ENCODE peak calls at places on chromosomes 6 and 20, in nine cellular contexts. S is cardiac muscle cell; T is endothelial cell; R is fibroblast of lung; Q is progenitor cell of endocrine pancreas; I is suprapubic skin; M is CD4-positive, alpha-beta T cell; A is CD8-positive, alpha-beta T cell; L is stomach. U is an unnamed sample.

GRCh38 chr6:1820165-1820564 is 210.4 kb downstream of the FOXC1 start:
- DNase-seq in I (no peak), A (no peak), Q (no peak), L (no peak), S (peak), T (no peak), R (peak), M (no peak), U (no peak)

GRCh38 chr6:152502421-152503188 is 134.6 kb downstream of the SYNE1 start:
- DNase-seq in A (no peak), Q (no peak), L (no peak), I (no peak), R (no peak), M (no peak), S (no peak), T (no peak), U (no peak)

GRCh38 chr6:38567436-38567835 is 72.3 kb downstream of the BTBD9 start:
- DNase-seq in M (no peak), S (peak), L (peak), I (peak), A (no peak), R (peak), T (no peak), Q (no peak), U (no peak)

GRCh38 chr6:134195985-134196384 is 121.9 kb downstream of the SGK1 start:
- DNase-seq in A (no peak), S (no peak), R (no peak), M (no peak), I (no peak), Q (no peak), T (no peak), L (no peak), U (no peak)

GRCh38 chr6:127933852-127934840 is 33.3 kb upstream of the THEMIS start:
- DNase-seq in L (no peak), Q (no peak), I (no peak), R (no peak), S (no peak), M (peak), T (no peak), A (peak), U (no peak)

GRCh38 chr6:145247677-145248419 is 487.5 kb downstream of the EPM2A start:
- DNase-seq in Q (no peak), M (no peak), R (peak), A (no peak), L (no peak), S (peak), I (no peak), T (no peak), U (no peak)

GRCh38 chr6:13349811-13350506 is 21.6 kb upstream of the TBC1D7 start:
- DNase-seq in Q (no peak), L (no peak), R (no peak), M (no peak), A (no peak), I (no peak), T (no peak), S (peak), U (no peak)

GRCh38 chr6:75201901-75202672 is 3.8 kb downstream of the COL12A1 start:
- DNase-seq in I (no peak), Q (peak), M (no peak), R (peak), S (peak), T (peak), A (no peak), L (no peak), U (peak)

GRCh38 chr6:45537539-45537938 is 159.8 kb upstream of the SUPT3H start:
- DNase-seq in Q (no peak), A (no peak), M (no peak), L (no peak), S (no peak), R (no peak), I (no peak), T (no peak), U (no peak)

GRCh38 chr20:34295284-34295683 is 7.9 kb downstream of the AHCY start:
- DNase-seq in I (no peak), M (no peak), R (no peak), A (no peak), Q (no peak), L (no peak), S (no peak), T (no peak), U (no peak)

GRCh38 chr6:135212020-135212806 is 31.1 kb downstream of the MYB start:
- DNase-seq in I (no peak), T (no peak), A (no peak), L (no peak), Q (no peak), S (no peak), R (peak), M (no peak), U (no peak)

GRCh38 chr6:2249126-2249525 is 3.7 kb upstream of the GMDS start:
- DNase-seq in A (no peak), L (no peak), T (no peak), I (no peak), M (no peak), Q (no peak), S (no peak), R (no peak), U (no peak)

GRCh38 chr6:146028250-146028789 is 542 bp upstream of the GRM1 start:
- DNase-seq in I (no peak), M (no peak), S (peak), R (peak), Q (peak), A (peak), L (peak), T (peak), U (no peak)

GRCh38 chr6:158923801-158924498 is 76.1 kb downstream of the RSPH3 start:
- DNase-seq in Q (no peak), S (no peak), M (no peak), R (no peak), L (no peak), T (no peak), A (no peak), I (no peak), U (no peak)

GRCh38 chr6:38272222-38272621 is 367.5 kb downstream of the BTBD9 start:
- DNase-seq in M (no peak), A (no peak), I (no peak), Q (no peak), L (no peak), S (no peak), T (no peak), R (no peak), U (no peak)

GRCh38 chr20:2296545-2297351 is 947 bp downstream of the TGM3 start:
- DNase-seq in Q (no peak), A (no peak), L (no peak), I (no peak), S (no peak), R (no peak), M (no peak), T (no peak), U (no peak)

GRCh38 chr6:33822575-33823395 is 19.0 kb upstream of the MLN start:
- DNase-seq in S (peak), T (peak), R (no peak), A (no peak), L (no peak), M (no peak), I (no peak), Q (no peak), U (peak)

GRCh38 chr6:49332781-49333180 is 130.3 kb downstream of the MMUT start:
- DNase-seq in I (no peak), S (no peak), Q (no peak), M (no peak), A (no peak), L (no peak), T (no peak), R (no peak), U (no peak)

GRCh38 chr6:140040391-140040790 is 665.9 kb upstream of the CITED2 start:
- DNase-seq in A (no peak), Q (no peak), R (peak), L (no peak), S (no peak), M (no peak), T (no peak), I (no peak), U (no peak)
- TF ChIP-seq CTCF in A (no peak), Q (no peak), R (no peak), L (no peak), S (no peak), M (no peak), T (no peak), I (no peak), U (no peak)

GRCh38 chr6:39873439-39873838 is 60.8 kb downstream of the MOCS1 start:
- DNase-seq in S (no peak), I (no peak), R (no peak), T (no peak), M (no peak), Q (no peak), A (no peak), L (no peak), U (no peak)

GRCh38 chr6:39861663-39862062 is 69.5 kb downstream of the DAAM2 start:
- DNase-seq in Q (no peak), S (no peak), A (no peak), M (no peak), T (no peak), I (no peak), L (no peak), R (no peak), U (no peak)

GRCh38 chr6:39870950-39871349 is 63.3 kb downstream of the MOCS1 start:
- DNase-seq in M (no peak), L (no peak), Q (no peak), T (no peak), I (no peak), A (no peak), R (no peak), S (no peak), U (no peak)

GRCh38 chr6:39865011-39865888 is 69.0 kb downstream of the MOCS1 start:
- DNase-seq in Q (peak), T (peak), I (peak), R (peak), M (peak), L (peak), A (peak), S (peak), U (no peak)

DNA sequence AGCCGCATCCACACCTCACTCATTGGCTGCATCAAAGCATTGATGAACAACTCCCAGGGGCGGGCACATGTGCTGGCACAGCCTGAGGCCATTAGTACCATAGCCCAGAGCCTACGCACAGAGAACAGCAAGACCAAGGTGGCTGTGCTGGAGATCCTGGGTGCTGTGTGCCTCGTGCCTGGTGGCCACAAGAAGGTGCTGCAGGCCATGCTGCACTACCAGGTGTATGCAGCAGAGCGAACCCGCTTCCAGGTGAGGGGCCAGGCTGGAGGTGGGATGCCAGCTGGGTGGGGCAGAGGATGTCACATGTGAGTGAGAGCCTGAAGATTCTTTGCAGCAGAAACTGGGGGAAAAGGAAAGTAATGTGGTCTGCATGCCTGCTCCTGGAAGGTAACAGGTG is 66.7 kb downstream of the MOCS1 start:
- DNase-seq in L (no peak), Q (no peak), I (no peak), S (no peak), A (no peak), M (no peak), R (no peak), T (no peak), U (no peak)
- TF ChIP-seq CTCF in L (no peak), Q (peak), I (no peak), S (no peak), A (no peak), M (no peak), R (no peak), T (no peak), U (peak)

DNA sequence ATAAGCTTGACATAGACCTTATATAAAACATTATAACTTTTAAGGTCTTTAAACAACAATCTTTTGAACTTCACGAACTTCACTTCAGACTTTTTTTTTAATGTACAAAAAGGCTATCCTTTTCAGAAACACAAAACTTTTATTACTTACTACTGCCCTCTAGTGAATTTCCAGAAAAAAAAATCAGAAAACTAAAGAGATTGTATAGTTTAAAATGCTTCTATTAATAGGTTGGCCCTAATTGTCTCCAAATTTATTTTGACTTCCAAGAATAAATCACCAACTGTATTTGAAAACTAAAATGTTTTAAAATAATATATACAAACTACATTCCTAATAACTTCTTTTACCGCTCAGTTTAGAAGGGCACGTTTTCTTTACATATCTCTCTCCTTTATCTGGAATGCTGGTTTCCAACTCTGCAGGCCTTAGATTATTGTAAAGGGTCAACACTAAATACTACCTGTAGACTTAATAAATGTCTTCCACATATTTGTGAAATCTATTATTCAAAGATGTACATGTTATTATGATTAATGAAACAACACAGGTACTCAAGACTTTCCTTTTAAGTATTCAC is 66.8 kb downstream of the LMBRD1 start:
- DNase-seq in A (no peak), M (no peak), I (no peak), S (peak), R (peak), L (no peak), Q (no peak), T (no peak), U (no peak)
- TF ChIP-seq CTCF in A (peak), M (peak), I (peak), S (peak), R (no peak), L (no peak), Q (peak), T (peak), U (peak)

GRCh38 chr20:40683221-40683893 is 5.7 kb downstream of the MAFB start:
- DNase-seq in A (no peak), S (peak), L (no peak), Q (no peak), R (no peak), I (peak), M (no peak), T (peak), U (no peak)
- TF ChIP-seq CTCF in A (no peak), S (no peak), L (no peak), Q (no peak), R (no peak), I (no peak), M (no peak), T (no peak), U (no peak)

GRCh38 chr6:157525918-157526425 is 145.0 kb downstream of the ZDHHC14 start:
- DNase-seq in T (no peak), I (no peak), M (no peak), Q (no peak), A (no peak), R (no peak), L (no peak), S (no peak), U (no peak)

GRCh38 chr6:157529654-157530039 is 148.7 kb downstream of the ZDHHC14 start:
- DNase-seq in Q (no peak), S (no peak), T (no peak), I (no peak), M (no peak), L (no peak), R (no peak), A (no peak), U (no peak)

GRCh38 chr6:157528931-157529653 is 148.1 kb downstream of the ZDHHC14 start:
- DNase-seq in S (peak), Q (no peak), R (peak), T (no peak), A (no peak), L (no peak), I (peak), M (no peak), U (no peak)

GRCh38 chr6:157525292-157525889 is 144.4 kb downstream of the ZDHHC14 start:
- DNase-seq in L (no peak), T (no peak), A (no peak), M (no peak), Q (no peak), S (no peak), I (no peak), R (no peak), U (no peak)

GRCh38 chr6:157527471-157527907 is 146.5 kb downstream of the ZDHHC14 start:
- DNase-seq in M (no peak), L (no peak), R (peak), I (no peak), S (peak), T (no peak), A (no peak), Q (no peak), U (no peak)
- TF ChIP-seq CTCF in M (no peak), L (no peak), R (peak), I (no peak), S (no peak), T (no peak), A (no peak), Q (no peak), U (peak)

DNA sequence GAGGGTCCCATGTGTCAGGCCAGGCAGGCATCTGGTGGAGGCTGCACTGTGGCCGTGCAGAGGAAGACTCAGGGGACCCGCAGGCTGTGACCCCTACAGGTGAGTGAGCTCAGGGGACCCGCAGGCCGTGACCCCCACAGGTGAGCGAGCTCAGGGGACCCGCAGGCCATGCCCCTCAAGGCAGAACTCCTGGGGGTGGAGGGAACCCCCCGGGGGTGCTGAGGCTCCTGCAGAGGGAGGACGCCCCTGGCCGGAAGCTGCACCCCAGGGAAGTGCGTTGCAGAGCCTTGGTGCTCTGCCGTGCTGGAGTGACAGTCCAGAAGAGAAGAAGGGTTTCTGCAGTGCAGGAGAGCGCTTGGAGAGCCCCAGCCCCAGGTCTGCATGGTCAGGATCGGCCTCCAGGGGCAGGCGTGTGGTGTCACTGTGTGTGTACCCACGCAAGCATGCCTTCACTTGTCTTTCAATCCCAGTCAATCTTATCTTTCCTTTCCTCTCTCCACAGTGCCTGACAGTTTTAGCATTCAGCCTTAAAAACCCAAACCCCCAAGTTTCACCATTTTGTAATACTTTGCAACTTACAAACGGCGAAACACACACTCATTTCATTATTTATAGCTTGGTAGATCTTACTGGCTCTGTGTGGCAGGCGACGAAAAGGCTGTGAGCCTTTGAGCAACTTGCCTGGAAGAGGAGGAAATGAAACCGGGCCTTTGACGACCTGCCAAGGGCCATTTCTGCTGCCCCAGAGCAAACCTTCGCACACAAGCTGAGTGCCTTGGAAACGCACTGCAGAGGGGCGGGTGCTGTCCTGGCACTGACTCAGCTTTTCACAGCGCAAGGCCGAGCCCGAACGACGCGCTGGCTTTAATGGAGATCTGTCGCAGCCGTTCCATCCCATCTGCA is 101.4 kb upstream of the AGPAT4 start:
- DNase-seq in A (no peak), M (no peak), I (no peak), R (peak), S (peak), T (peak), L (peak), Q (no peak), U (no peak)
- TF ChIP-seq CTCF in A (no peak), M (no peak), I (peak), R (peak), S (peak), T (no peak), L (no peak), Q (peak), U (peak)

DNA sequence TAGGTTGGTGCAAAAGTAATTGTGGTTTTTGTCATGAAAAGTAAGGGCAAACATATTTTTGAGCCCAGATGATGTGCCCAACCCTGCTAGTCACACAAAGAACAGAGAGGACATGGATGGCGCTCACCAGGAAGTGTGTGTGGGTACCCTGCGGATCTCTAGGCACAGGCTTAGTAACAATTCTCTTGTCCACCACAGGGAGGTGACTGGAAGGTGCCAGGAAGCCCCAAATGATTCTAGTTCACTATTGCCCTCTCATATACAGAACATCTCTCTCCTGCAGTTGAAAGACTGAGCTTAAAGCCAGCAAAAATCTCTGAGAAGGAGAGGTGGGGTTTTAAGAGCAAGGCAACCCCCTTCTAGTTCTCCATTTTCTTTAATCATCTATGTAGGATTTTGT is 272.1 kb upstream of the TAB2 start:
- DNase-seq in I (no peak), A (no peak), R (no peak), Q (no peak), L (no peak), M (no peak), S (no peak), T (no peak), U (no peak)
- TF ChIP-seq CTCF in I (no peak), A (no peak), R (no peak), Q (peak), L (no peak), M (no peak), S (no peak), T (no peak), U (no peak)

DNA sequence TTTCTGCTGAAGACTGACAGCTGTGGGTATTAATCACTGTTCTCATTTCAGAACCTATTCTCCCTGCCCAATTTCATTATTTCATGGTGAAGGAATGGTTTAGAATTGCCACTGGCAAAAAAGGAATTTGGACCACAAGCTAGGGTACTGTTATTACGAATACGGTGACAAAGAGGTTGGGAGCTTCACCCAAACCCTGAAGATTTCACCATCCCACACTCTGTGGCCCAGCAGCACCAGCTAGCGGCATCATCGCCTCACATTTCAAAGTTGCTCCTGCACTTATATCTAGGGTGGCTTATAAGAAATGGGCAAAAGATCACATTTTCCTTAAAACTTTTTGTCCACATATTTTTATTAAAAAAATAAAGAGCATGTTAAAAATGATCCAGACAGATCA is 236.1 kb downstream of the SYNDIG1 start:
- DNase-seq in R (no peak), T (no peak), M (no peak), Q (no peak), S (no peak), L (no peak), A (no peak), I (no peak), U (no peak)
- TF ChIP-seq CTCF in R (no peak), T (no peak), M (no peak), Q (no peak), S (no peak), L (no peak), A (no peak), I (no peak), U (no peak)